ENCODE peak calls at places on chromosomes 2 and 18, in four cellular contexts. One of them, this sample, is unnamed.

GRCh38 chr2:10123281-10123680 is 742 bp downstream of the RRM2 start:
- DNase-seq in thoracic aorta: no peak
- DNase-seq in thyroid gland: no peak
- DNase-seq in spleen: peak; percentile 70
- DNase-seq in this sample: no peak

GRCh38 chr18:35890323-35890722 is 82.2 kb upstream of the RMP24 start:
- DNase-seq in thyroid gland: no peak
- DNase-seq in spleen: no peak
- DNase-seq in thoracic aorta: no peak
- DNase-seq in this sample: no peak

GRCh38 chr2:84481702-84482101 is 22.6 kb upstream of the SUCLG1 start:
- DNase-seq in thyroid gland: no peak
- DNase-seq in spleen: no peak
- DNase-seq in thoracic aorta: no peak
- DNase-seq in this sample: no peak

GRCh38 chr2:203688798-203689197 is 17.6 kb upstream of the CD28 start:
- DNase-seq in thyroid gland: no peak
- DNase-seq in thoracic aorta: no peak
- DNase-seq in spleen: no peak
- DNase-seq in this sample: no peak

GRCh38 chr2:43853141-43854081 is 14.6 kb downstream of the ABCG8 start:
- DNase-seq in spleen: peak; percentile 62
- DNase-seq in thyroid gland: no peak
- DNase-seq in thoracic aorta: no peak
- DNase-seq in this sample: no peak

GRCh38 chr2:113069676-113070605 is 2.2 kb downstream of the IL1F10 start:
- DNase-seq in thoracic aorta: no peak
- DNase-seq in thyroid gland: no peak
- DNase-seq in spleen: no peak
- DNase-seq in this sample: no peak

GRCh38 chr2:179917272-179917671 is 55.9 kb upstream of the ZNF385B start:
- DNase-seq in thyroid gland: no peak
- DNase-seq in spleen: no peak
- DNase-seq in thoracic aorta: no peak
- DNase-seq in this sample: no peak

GRCh38 chr2:227990937-227991336 is 119.5 kb downstream of the DAW1 start:
- DNase-seq in spleen: no peak
- DNase-seq in thyroid gland: no peak
- DNase-seq in thoracic aorta: no peak
- DNase-seq in this sample: no peak

GRCh38 chr18:59823611-59824195 is 76.1 kb upstream of the PMAIP1 start:
- DNase-seq in spleen: no peak
- DNase-seq in thoracic aorta: no peak
- DNase-seq in thyroid gland: peak; percentile 79
- DNase-seq in this sample: peak; percentile 76

GRCh38 chr18:23166863-23167531 is 31.7 kb downstream of the CABLES1 start:
- DNase-seq in thyroid gland: no peak
- DNase-seq in thoracic aorta: no peak
- DNase-seq in spleen: peak; percentile 8
- DNase-seq in this sample: no peak

GRCh38 chr2:40034801-40035200 is 255.7 kb upstream of the THUMPD2 start:
- DNase-seq in spleen: no peak
- DNase-seq in thoracic aorta: no peak
- DNase-seq in thyroid gland: no peak
- DNase-seq in this sample: no peak

GRCh38 chr2:60463249-60463648 is 90.2 kb downstream of the BCL11A start:
- DNase-seq in spleen: no peak
- DNase-seq in thoracic aorta: no peak
- DNase-seq in thyroid gland: peak; percentile 86
- DNase-seq in this sample: no peak

GRCh38 chr18:62336618-62337017 is 11.5 kb downstream of the TNFRSF11A start:
- DNase-seq in thoracic aorta: no peak
- DNase-seq in spleen: no peak
- DNase-seq in thyroid gland: no peak
- DNase-seq in this sample: no peak

GRCh38 chr2:121898483-121898882 is 143.0 kb downstream of the TSN start:
- DNase-seq in thyroid gland: no peak
- DNase-seq in thoracic aorta: no peak
- DNase-seq in spleen: no peak
- DNase-seq in this sample: no peak

GRCh38 chr2:113283704-113284284 is 5.1 kb upstream of the PAX8 start:
- DNase-seq in spleen: peak; percentile 83
- DNase-seq in thyroid gland: peak; percentile 94
- DNase-seq in thoracic aorta: peak; percentile 50
- DNase-seq in this sample: peak; percentile 87

GRCh38 chr2:123826729-123827271 is 198.3 kb upstream of the CNTNAP5 start:
- DNase-seq in thyroid gland: no peak
- DNase-seq in thoracic aorta: no peak
- DNase-seq in spleen: peak; percentile 57
- DNase-seq in this sample: no peak

GRCh38 chr18:32891797-32892196 is 119.0 kb upstream of the KLHL14 start:
- DNase-seq in thyroid gland: no peak
- DNase-seq in spleen: no peak
- DNase-seq in thoracic aorta: no peak
- DNase-seq in this sample: no peak

GRCh38 chr2:181955010-181955409 is 30.6 kb upstream of the PPP1R1C start:
- DNase-seq in thoracic aorta: no peak
- DNase-seq in thyroid gland: no peak
- DNase-seq in spleen: no peak
- DNase-seq in this sample: no peak

GRCh38 chr18:61738488-61738887 is 154.3 kb downstream of the RNF152 start:
- DNase-seq in thoracic aorta: no peak
- DNase-seq in thyroid gland: no peak
- DNase-seq in spleen: no peak
- DNase-seq in this sample: no peak

GRCh38 chr2:8255448-8255800 is 426.4 kb upstream of the ID2 start:
- DNase-seq in thoracic aorta: no peak
- DNase-seq in thyroid gland: no peak
- DNase-seq in spleen: no peak
- DNase-seq in this sample: no peak

GRCh38 chr2:99088017-99088416 is 53.5 kb upstream of the C2orf15 start:
- DNase-seq in spleen: no peak
- DNase-seq in thyroid gland: no peak
- DNase-seq in thoracic aorta: no peak
- DNase-seq in this sample: no peak

GRCh38 chr2:154908312-154908711 is 209.8 kb downstream of the KCNJ3 start:
- DNase-seq in thoracic aorta: no peak
- DNase-seq in thyroid gland: no peak
- DNase-seq in spleen: no peak
- DNase-seq in this sample: no peak

GRCh38 chr18:73099759-73100158 is 232.0 kb upstream of the NETO1 start:
- DNase-seq in thyroid gland: no peak
- DNase-seq in spleen: no peak
- DNase-seq in thoracic aorta: no peak
- DNase-seq in this sample: no peak

GRCh38 chr18:63074987-63075404 is 244.6 kb downstream of the BCL2 start:
- DNase-seq in thoracic aorta: no peak
- DNase-seq in thyroid gland: peak; percentile 84
- DNase-seq in spleen: peak; percentile 95
- DNase-seq in this sample: peak; percentile 70

GRCh38 chr18:48766487-48766886 is 184.3 kb downstream of the SMAD7 start:
- DNase-seq in thyroid gland: no peak
- DNase-seq in spleen: peak; percentile 56
- DNase-seq in thoracic aorta: no peak
- DNase-seq in this sample: no peak

GRCh38 chr18:48767090-48767670 is 183.6 kb downstream of the SMAD7 start:
- DNase-seq in thyroid gland: no peak
- DNase-seq in thoracic aorta: no peak
- DNase-seq in spleen: peak; percentile 23
- DNase-seq in this sample: no peak

GRCh38 chr18:48771641-48772380 is 179.0 kb downstream of the SMAD7 start:
- DNase-seq in spleen: no peak
- DNase-seq in thoracic aorta: no peak
- DNase-seq in thyroid gland: peak; percentile 60
- DNase-seq in this sample: no peak

GRCh38 chr18:48770243-48770642 is 180.5 kb downstream of the SMAD7 start:
- DNase-seq in thoracic aorta: no peak
- DNase-seq in spleen: no peak
- DNase-seq in thyroid gland: no peak
- DNase-seq in this sample: no peak

GRCh38 chr18:48769006-48769646 is 181.6 kb downstream of the SMAD7 start:
- DNase-seq in thoracic aorta: no peak
- DNase-seq in spleen: no peak
- DNase-seq in thyroid gland: no peak
- DNase-seq in this sample: no peak
- TF ChIP-seq CTCF in thoracic aorta: no peak
- TF ChIP-seq CTCF in spleen: no peak
- TF ChIP-seq CTCF in thyroid gland: no peak
- TF ChIP-seq CTCF in this sample: no peak

GRCh38 chr2:129056309-129056958 is 737.8 kb upstream of the HS6ST1 start:
- DNase-seq in thoracic aorta: no peak
- DNase-seq in thyroid gland: peak; percentile 15
- DNase-seq in spleen: peak; percentile 60
- DNase-seq in this sample: no peak
- H3K27ac ChIP-seq in thoracic aorta: no peak overlapping the region
- H3K27ac ChIP-seq in thyroid gland: no peak overlapping the region
- H3K27ac ChIP-seq in spleen: no peak overlapping the region
- H3K27ac ChIP-seq in this sample: no peak overlapping the region

GRCh38 chr2:207747653-207748560 is 21.8 kb downstream of the FZD5 start:
- DNase-seq in spleen: no peak
- DNase-seq in thyroid gland: peak; percentile 86
- DNase-seq in thoracic aorta: no peak
- DNase-seq in this sample: peak; percentile 58

GRCh38 chr2:207750315-207750714 is 19.4 kb downstream of the FZD5 start:
- DNase-seq in spleen: no peak
- DNase-seq in thoracic aorta: no peak
- DNase-seq in thyroid gland: no peak
- DNase-seq in this sample: no peak

GRCh38 chr2:207750876-207751275 is 18.8 kb downstream of the FZD5 start:
- DNase-seq in thoracic aorta: no peak
- DNase-seq in thyroid gland: no peak
- DNase-seq in spleen: no peak
- DNase-seq in this sample: no peak

GRCh38 chr2:207749873-207750272 is 19.8 kb downstream of the FZD5 start:
- DNase-seq in thoracic aorta: no peak
- DNase-seq in spleen: no peak
- DNase-seq in thyroid gland: no peak
- DNase-seq in this sample: no peak

DNA sequence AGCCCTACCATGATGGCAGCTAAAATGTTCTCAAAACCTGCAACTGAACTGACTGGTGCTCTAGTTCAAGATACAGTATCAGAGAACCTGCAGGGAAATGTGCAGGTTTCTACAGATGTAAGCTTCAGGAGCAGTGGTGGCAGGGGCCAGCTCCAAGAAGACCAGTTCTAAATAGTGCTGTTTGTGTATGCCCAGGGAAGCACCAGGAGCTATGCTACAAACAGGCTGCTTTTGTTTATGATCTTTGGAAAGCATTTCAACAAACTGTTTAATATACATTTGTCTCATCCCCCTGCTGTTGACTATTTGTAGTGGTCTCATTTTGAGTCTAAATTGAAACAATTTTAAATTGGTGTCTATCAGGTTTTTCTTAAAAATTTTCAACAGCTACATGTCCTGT is 20.7 kb downstream of the FZD5 start:
- DNase-seq in thoracic aorta: no peak
- DNase-seq in thyroid gland: no peak
- DNase-seq in spleen: no peak
- DNase-seq in this sample: no peak
- TF ChIP-seq CTCF in thoracic aorta: no peak
- TF ChIP-seq CTCF in thyroid gland: no peak
- TF ChIP-seq CTCF in spleen: no peak
- TF ChIP-seq CTCF in this sample: no peak

DNA sequence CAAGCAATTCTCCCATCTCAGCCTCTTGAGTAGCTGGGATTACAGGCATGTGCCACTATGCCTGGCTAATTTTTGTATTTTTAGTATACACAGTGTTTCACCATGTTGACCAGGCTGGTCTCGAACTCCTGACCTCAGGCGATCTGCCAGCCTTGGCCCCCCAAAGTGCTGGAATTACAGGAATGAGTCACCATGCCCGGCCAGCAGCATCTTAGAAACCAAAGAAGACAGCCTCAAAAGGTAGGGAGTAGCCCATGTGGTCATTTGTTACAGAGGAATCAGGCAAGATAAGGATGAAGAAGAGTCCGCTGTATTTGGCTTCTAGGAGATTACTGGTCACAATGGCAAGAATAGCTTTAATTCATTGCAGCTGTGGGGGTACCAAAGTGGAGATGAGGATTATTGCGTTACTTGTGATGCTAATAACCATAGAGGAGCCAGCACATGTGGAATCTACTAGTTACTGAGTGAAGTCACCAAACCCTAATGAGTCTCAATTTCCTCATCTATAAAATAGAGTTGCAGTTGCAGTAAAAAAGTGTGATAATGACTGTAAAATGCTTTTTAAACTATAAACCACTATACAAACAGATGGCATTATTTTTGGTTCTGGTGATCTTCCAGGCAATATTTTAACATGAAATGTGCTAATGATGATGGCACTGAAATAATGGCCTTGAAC is 53.0 kb downstream of the TACR1 start:
- DNase-seq in thoracic aorta: no peak
- DNase-seq in spleen: no peak
- DNase-seq in thyroid gland: no peak
- DNase-seq in this sample: no peak
- H3K27ac ChIP-seq in thoracic aorta: no peak overlapping the region
- H3K27ac ChIP-seq in spleen: no peak overlapping the region
- H3K27ac ChIP-seq in thyroid gland: no peak overlapping the region
- H3K27ac ChIP-seq in this sample: no peak overlapping the region

GRCh38 chr2:143071185-143071876 is 57.9 kb upstream of the ARHGAP15 start:
- DNase-seq in spleen: no peak
- DNase-seq in thoracic aorta: no peak
- DNase-seq in thyroid gland: no peak
- DNase-seq in this sample: no peak

GRCh38 chr2:143070688-143071087 is 58.5 kb upstream of the ARHGAP15 start:
- DNase-seq in spleen: no peak
- DNase-seq in thoracic aorta: no peak
- DNase-seq in thyroid gland: no peak
- DNase-seq in this sample: no peak

GRCh38 chr2:143063612-143064200 is 65.5 kb upstream of the ARHGAP15 start:
- DNase-seq in thoracic aorta: no peak
- DNase-seq in spleen: no peak
- DNase-seq in thyroid gland: no peak
- DNase-seq in this sample: no peak

DNA sequence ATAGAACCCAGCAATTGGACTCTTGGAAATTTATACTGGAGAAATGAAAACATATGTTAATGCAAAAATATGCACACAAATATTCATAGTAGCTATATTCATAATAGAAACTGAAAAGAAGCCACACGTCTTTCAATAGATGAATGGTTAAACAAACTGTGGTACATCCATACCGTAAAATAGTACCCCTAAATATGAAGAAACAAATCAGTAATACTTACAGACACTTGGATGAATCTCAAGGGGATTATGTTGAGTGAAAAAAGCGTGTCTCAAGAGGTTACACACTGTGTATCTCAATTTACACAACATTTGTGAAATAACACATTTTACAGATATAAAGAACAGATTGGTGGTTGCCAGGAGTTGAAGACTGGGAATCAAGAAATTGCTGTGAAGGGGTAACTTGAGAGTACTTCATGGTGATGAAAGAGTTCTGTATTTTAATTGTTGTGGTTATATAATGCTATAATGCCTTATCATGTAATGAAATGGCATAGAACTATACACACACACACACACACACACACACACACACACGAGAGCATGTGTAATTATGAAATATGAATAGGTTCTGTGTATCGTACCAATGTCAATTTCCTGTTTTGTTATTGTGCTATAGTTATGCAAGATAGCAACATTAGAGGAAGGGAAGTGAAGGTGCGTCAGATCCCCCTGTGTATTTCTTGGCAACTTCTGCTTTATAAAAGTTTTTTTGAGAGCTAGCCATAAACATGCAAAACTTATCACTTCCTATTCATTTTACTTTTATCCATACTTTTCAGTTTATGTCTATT is 60.9 kb upstream of the ARHGAP15 start:
- DNase-seq in thoracic aorta: no peak
- DNase-seq in thyroid gland: no peak
- DNase-seq in spleen: no peak
- DNase-seq in this sample: no peak
- TF ChIP-seq CTCF in thoracic aorta: no peak
- TF ChIP-seq CTCF in thyroid gland: no peak
- TF ChIP-seq CTCF in spleen: no peak
- TF ChIP-seq CTCF in this sample: no peak